ENCODE peak calls at places on chromosome 3, in five cellular contexts. N is kidney, T is HFF-Myc, L is lung, B is left lung. U is an unnamed sample.

GRCh38 chr3:189756651-189757078 is 125.5 kb downstream of the TP63 start:
- DNase-seq in N (no peak), B (no peak), T (no peak), L (no peak), U (no peak)

GRCh38 chr3:67654099-67654831 is at the start of gene SUCLG2:
- DNase-seq in N (peak), T (peak), B (peak), L (peak), U (peak)

GRCh38 chr3:170128977-170129431 is 52.5 kb downstream of the PHC3 start:
- DNase-seq in N (no peak), L (no peak), T (no peak), B (no peak), U (no peak)

GRCh38 chr3:135905058-135905724 is 60.3 kb upstream of the PPP2R3A start:
- DNase-seq in B (no peak), T (no peak), N (no peak), L (no peak), U (no peak)

GRCh38 chr3:20185364-20185732 is 658 bp downstream of the SGO1 start:
- DNase-seq in L (no peak), T (no peak), B (no peak), N (no peak), U (no peak)

GRCh38 chr3:129595544-129596193 is 10.8 kb downstream of the PLXND1 start:
- DNase-seq in N (no peak), T (no peak), B (no peak), L (no peak), U (no peak)

GRCh38 chr3:4350789-4351163 is 47.6 kb downstream of the SETMAR start:
- DNase-seq in L (no peak), N (no peak), T (peak), B (no peak), U (peak)

GRCh38 chr3:155739154-155739553 is 5.7 kb downstream of the PLCH1 start:
- DNase-seq in N (no peak), T (no peak), L (no peak), B (no peak), U (no peak)

GRCh38 chr3:48456466-48456865 is 9.9 kb downstream of the ATRIP start:
- DNase-seq in N (peak), T (no peak), B (no peak), L (no peak), U (no peak)

GRCh38 chr3:149487598-149488197 is 13.2 kb downstream of the TM4SF4 start:
- DNase-seq in T (no peak), N (no peak), B (no peak), L (no peak), U (no peak)

GRCh38 chr3:196399485-196399945 is 32.7 kb downstream of the UBXN7 start:
- DNase-seq in T (no peak), L (no peak), B (no peak), N (no peak), U (peak)

GRCh38 chr3:23865595-23866396 is 51.0 kb downstream of the NKIRAS1 start:
- DNase-seq in T (no peak), N (peak), L (no peak), B (no peak), U (no peak)

GRCh38 chr3:18652781-18653180 is 227.6 kb upstream of the SATB1 start:
- DNase-seq in T (no peak), N (no peak), L (no peak), B (no peak), U (no peak)

GRCh38 chr3:94360982-94361381 is 298.1 kb downstream of the NSUN3 start:
- DNase-seq in L (peak), B (no peak), N (no peak), T (no peak), U (peak)

GRCh38 chr3:168081171-168081771 is 14.5 kb downstream of the GOLIM4 start:
- DNase-seq in N (no peak), T (no peak), L (no peak), B (no peak), U (no peak)

DNA sequence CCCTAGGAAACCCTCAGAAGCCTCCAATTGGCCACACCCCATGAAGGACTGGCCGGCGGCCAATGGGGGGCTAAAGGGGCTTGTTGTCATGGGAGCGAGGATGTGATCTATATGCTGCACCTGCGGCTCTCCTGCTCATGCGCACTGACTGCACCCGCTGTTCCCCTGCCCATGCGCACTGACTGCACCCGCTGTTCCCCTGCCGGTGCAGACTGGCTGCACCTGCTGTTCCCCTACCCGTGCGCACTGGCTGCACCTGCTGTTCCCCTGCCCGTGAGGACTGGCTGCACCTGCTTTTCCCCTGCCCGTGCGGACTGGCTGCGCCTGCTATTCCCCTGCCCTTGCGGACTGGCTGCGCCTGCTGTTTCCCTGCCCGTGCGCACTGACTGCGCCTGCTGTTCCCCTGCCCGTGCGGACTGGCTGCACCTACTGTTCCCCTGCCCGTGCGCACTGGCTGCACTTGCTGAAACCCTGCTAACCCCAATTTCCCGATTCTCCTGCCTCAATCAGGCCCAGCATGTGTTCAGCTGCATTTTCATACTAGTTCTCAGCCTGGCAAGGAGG is 16.8 kb upstream of the MCCC1 start:
- DNase-seq in B (peak), N (no peak), T (no peak), L (peak), U (no peak)
- H3K4me3 ChIP-seq in B (no peak), N (peak), T (no peak), L (no peak), U (no peak)

GRCh38 chr3:188287339-188287738 is 133.4 kb downstream of the LPP start:
- DNase-seq in N (no peak), B (no peak), L (no peak), T (no peak), U (no peak)

GRCh38 chr3:188283347-188283746 is 129.4 kb downstream of the LPP start:
- DNase-seq in B (no peak), T (no peak), N (no peak), L (peak), U (no peak)

GRCh38 chr3:188288153-188288552 is 134.2 kb downstream of the LPP start:
- DNase-seq in B (no peak), T (no peak), N (no peak), L (no peak), U (no peak)

GRCh38 chr3:188284455-188285212 is 130.7 kb downstream of the LPP start:
- DNase-seq in L (no peak), N (no peak), B (no peak), T (no peak), U (no peak)

DNA sequence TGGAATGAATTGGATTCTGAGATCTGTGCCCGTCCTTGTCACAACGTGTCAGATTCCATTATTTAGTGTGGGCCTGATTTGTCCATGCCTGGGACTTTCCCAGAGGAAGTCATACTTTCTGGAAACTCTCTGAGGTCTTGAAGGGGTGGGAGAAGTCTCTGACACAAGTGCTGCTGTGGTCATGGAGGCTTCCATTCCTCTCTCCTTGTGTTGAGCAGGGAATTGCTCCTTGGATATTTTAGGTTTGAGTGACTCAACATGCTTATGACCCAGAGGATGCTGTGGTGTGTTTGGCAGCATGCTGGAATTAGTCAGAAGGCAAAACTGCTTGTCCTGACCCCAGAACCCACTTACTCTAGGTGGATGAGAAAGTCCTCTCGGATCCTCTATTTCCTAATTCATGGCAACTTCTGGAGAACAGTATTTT is 132.1 kb downstream of the LPP start:
- DNase-seq in N (no peak), B (no peak), T (peak), L (no peak), U (peak)
- H3K4me3 ChIP-seq in N (no peak), B (no peak), T (no peak), L (no peak), U (no peak)

GRCh38 chr3:55445551-55445950 is 41.6 kb downstream of the WNT5A start:
- DNase-seq in T (no peak), L (peak), B (no peak), N (peak), U (no peak)
- H3K4me3 ChIP-seq in T (no peak), L (no peak), B (no peak), N (peak), U (no peak)

GRCh38 chr3:16516695-16517481 is 3.4 kb upstream of the RFTN1 start:
- DNase-seq in B (no peak), L (no peak), N (no peak), T (no peak), U (peak)
- H3K4me3 ChIP-seq in B (no peak), L (no peak), N (no peak), T (no peak), U (no peak)

DNA sequence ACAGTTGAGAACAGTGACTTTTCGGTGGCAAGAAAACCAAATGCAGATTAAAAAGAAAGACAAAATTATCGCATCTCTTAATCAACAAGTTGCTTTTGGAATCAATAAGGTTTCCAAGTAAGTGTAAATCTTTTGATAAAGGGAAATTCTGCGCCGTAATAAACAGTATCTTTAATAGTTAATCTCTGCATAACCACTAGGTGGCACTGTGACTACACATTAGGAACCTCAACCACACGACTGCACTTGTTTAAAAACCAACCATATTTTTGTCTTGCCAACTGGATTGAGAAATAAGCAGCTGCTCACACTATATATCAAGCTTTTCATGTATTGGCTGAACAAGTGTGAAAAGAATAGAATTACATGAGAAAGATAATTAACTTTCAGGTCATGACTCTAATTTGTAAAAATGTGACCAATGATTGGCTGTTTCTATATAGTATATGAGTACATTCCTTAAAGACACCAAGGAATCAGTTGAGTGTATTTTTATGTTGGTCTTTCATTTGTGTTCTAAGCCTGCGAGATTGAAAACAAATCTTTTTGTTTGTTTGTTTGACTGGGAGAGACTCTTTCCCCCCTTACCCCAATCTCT is 72.7 kb downstream of the DZIP3 start:
- DNase-seq in B (no peak), L (peak), N (no peak), T (peak), U (peak)
- H3K4me3 ChIP-seq in B (no peak), L (no peak), N (no peak), T (no peak), U (no peak)

GRCh38 chr3:142706308-142707127 is 17.3 kb upstream of the TRPC1 start:
- DNase-seq in L (no peak), N (no peak), T (no peak), B (no peak), U (no peak)
- H3K4me3 ChIP-seq in L (no peak), N (no peak), T (no peak), B (no peak), U (no peak)

GRCh38 chr3:30659270-30660127 is 53.1 kb downstream of the TGFBR2 start:
- DNase-seq in L (no peak), B (no peak), T (peak), N (no peak), U (peak)
- H3K4me3 ChIP-seq in L (no peak), B (no peak), T (no peak), N (no peak), U (no peak)

GRCh38 chr3:146865175-146865755 is 260.1 kb upstream of the PLSCR5 start:
- DNase-seq in T (no peak), B (no peak), N (no peak), L (no peak), U (no peak)
- H3K4me3 ChIP-seq in T (no peak), B (no peak), N (no peak), L (no peak), U (no peak)